ENCODE peak calls at places on chromosomes 16 and 17, in ten cellular contexts. V is ovary; I is fibroblast of the conjunctiva; T is retina; R is CD4-positive, CD25-positive, alpha-beta regulatory T cell; E is substantia nigra; N is A549; H is ACHN; F is HTR-8/SVneo; S is CD8-positive, alpha-beta T cell. K is an unnamed sample.

GRCh38 chr16:21116148-21116693 is 34.4 kb downstream of the DNAH3 start:
- DNase-seq in F (no peak), N (no peak), S (no peak), E (no peak), I (no peak), R (no peak), V (no peak), T (no peak), H (no peak), K (no peak)

GRCh38 chr16:19858006-19858653 is 26.5 kb downstream of the GPRC5B start:
- DNase-seq in I (no peak), V (no peak), H (no peak), T (no peak), F (no peak), E (no peak), N (no peak), R (no peak), S (no peak), K (no peak)

GRCh38 chr17:1485748-1486376 is 6.6 kb downstream of the MYO1C start:
- DNase-seq in T (peak), S (no peak), R (peak), F (peak), N (peak), I (no peak), E (no peak), V (peak), H (peak), K (peak)

GRCh38 chr17:63140255-63140654 is 174.2 kb downstream of the TANC2 start:
- DNase-seq in R (no peak), H (peak), N (no peak), F (no peak), I (peak), S (no peak), E (no peak), T (no peak), V (no peak), K (no peak)

GRCh38 chr17:17075037-17075755 is 32.9 kb downstream of the MPRIP start:
- DNase-seq in S (no peak), E (no peak), R (no peak), I (peak), V (peak), F (no peak), T (peak), H (no peak), N (no peak), K (no peak)

GRCh38 chr17:8674344-8675305 is 44.1 kb upstream of the MYH10 start:
- DNase-seq in E (no peak), I (no peak), R (no peak), H (no peak), T (no peak), F (no peak), N (no peak), V (peak), S (no peak), K (no peak)

GRCh38 chr16:72921620-72922019 is 126.3 kb downstream of the ZFHX3 start:
- DNase-seq in F (no peak), E (no peak), R (no peak), H (no peak), S (no peak), T (peak), N (no peak), V (peak), I (no peak), K (no peak)

GRCh38 chr17:41284546-41284945 is 9.0 kb downstream of the KRTAP9-7 start:
- DNase-seq in S (no peak), V (no peak), H (no peak), E (no peak), F (no peak), T (no peak), R (no peak), N (no peak), I (no peak), K (no peak)

GRCh38 chr17:50787106-50787505 is 19.8 kb upstream of the ANKRD40CL start:
- DNase-seq in H (no peak), F (no peak), I (no peak), T (no peak), E (no peak), N (no peak), S (no peak), R (no peak), V (no peak), K (no peak)

GRCh38 chr16:88314991-88315542 is 67.7 kb upstream of the ZNF469 start:
- DNase-seq in S (no peak), I (no peak), F (no peak), E (no peak), R (no peak), V (no peak), N (no peak), T (no peak), H (no peak), K (no peak)

GRCh38 chr16:10851512-10851911 is 25.5 kb upstream of the CIITA start:
- DNase-seq in N (no peak), S (no peak), F (no peak), V (no peak), R (no peak), T (no peak), I (no peak), H (no peak), E (no peak), K (no peak)

GRCh38 chr16:57866529-57866918 is 64.2 kb upstream of the KIFC3 start:
- DNase-seq in R (no peak), S (no peak), V (no peak), I (no peak), N (no peak), T (no peak), E (no peak), F (no peak), H (no peak), K (no peak)

GRCh38 chr16:53506254-53506653 is 3.2 kb upstream of the AKTIP start:
- DNase-seq in V (no peak), F (no peak), N (no peak), I (no peak), S (no peak), T (no peak), E (no peak), R (no peak), H (no peak), K (no peak)

GRCh38 chr17:82980632-82981031 is 98.8 kb upstream of the METRNL start:
- DNase-seq in T (no peak), H (no peak), V (no peak), E (no peak), I (no peak), S (no peak), N (no peak), F (no peak), R (no peak), K (no peak)

GRCh38 chr17:63550816-63551639 is 751 bp downstream of the DCAF7 start:
- DNase-seq in R (no peak), F (peak), T (no peak), V (no peak), I (no peak), S (no peak), E (no peak), N (peak), H (peak), K (no peak)

GRCh38 chr16:80265624-80266306 is 275.0 kb upstream of the DYNLRB2 start:
- DNase-seq in R (no peak), H (no peak), T (no peak), N (no peak), F (no peak), E (no peak), S (no peak), V (no peak), I (no peak), K (no peak)

GRCh38 chr17:15090533-15090932 is 174.6 kb downstream of the PMP22 start:
- DNase-seq in N (no peak), R (no peak), T (no peak), S (no peak), H (no peak), I (no peak), E (no peak), V (no peak), F (no peak), K (no peak)

GRCh38 chr16:29148867-29149272 is 164.0 kb downstream of the LAT start:
- DNase-seq in R (peak), T (no peak), H (no peak), I (no peak), N (no peak), E (no peak), V (peak), S (peak), F (no peak), K (peak)

GRCh38 chr17:68289473-68289872 is 1.5 kb downstream of the SLC16A6 start:
- DNase-seq in N (no peak), E (no peak), T (no peak), F (no peak), R (no peak), I (no peak), H (no peak), V (no peak), S (no peak), K (no peak)

GRCh38 chr16:54193656-54194007 is 93.0 kb downstream of the IRX3 start:
- DNase-seq in R (no peak), H (peak), T (peak), I (peak), S (no peak), V (peak), N (peak), F (peak), E (peak), K (peak)

GRCh38 chr17:73404246-73404645 is 92.4 kb upstream of the CDC42EP4 start:
- DNase-seq in H (no peak), F (no peak), N (no peak), R (no peak), E (no peak), T (no peak), V (no peak), I (no peak), S (no peak), K (no peak)

GRCh38 chr16:69724981-69725479 is 1.3 kb downstream of the NQO1 start:
- DNase-seq in I (no peak), R (no peak), H (no peak), N (no peak), V (no peak), E (no peak), S (no peak), T (no peak), F (no peak), K (no peak)

GRCh38 chr16:69917739-69918138 is 33.4 kb upstream of the CLEC18A start:
- DNase-seq in R (no peak), V (peak), S (no peak), I (peak), T (no peak), H (peak), F (peak), E (no peak), N (peak), K (no peak)

GRCh38 chr16:70809392-70810060 is 8.6 kb upstream of the VAC14 start:
- DNase-seq in S (no peak), F (no peak), R (no peak), E (no peak), N (no peak), I (no peak), H (no peak), T (no peak), V (no peak), K (no peak)

GRCh38 chr16:71365021-71365420 is 6.5 kb downstream of the CALB2 start:
- DNase-seq in T (no peak), R (no peak), E (no peak), N (no peak), V (no peak), H (no peak), S (no peak), F (no peak), I (no peak), K (no peak)

GRCh38 chr17:40178021-40178601 is 841 bp downstream of the RAPGEFL1 start:
- DNase-seq in V (no peak), E (no peak), F (no peak), T (peak), I (no peak), N (no peak), H (no peak), S (no peak), R (no peak), K (no peak)